ENCODE peak calls at places on chromosome 7, in five cellular contexts. J is Peyer's patch, N is adrenal gland, I is K562, E is HCT116. L is an unnamed sample.

GRCh38 chr7:22651036-22651435 is 76.0 kb upstream of the IL6 start:
- DNase-seq in N (no peak), I (no peak), E (no peak), J (no peak), L (no peak)

GRCh38 chr7:112176693-112177415 is 29.3 kb downstream of the DOCK4 start:
- DNase-seq in I (no peak), J (no peak), E (no peak), N (no peak), L (no peak)

GRCh38 chr7:24378871-24379608 is 95.0 kb downstream of the NPY start:
- DNase-seq in E (peak; percentile 41), N (no peak), J (no peak), I (no peak), L (no peak)

GRCh38 chr7:134690614-134691504 is 44.2 kb downstream of the BPGM start:
- DNase-seq in E (no peak), J (no peak), I (no peak), N (no peak), L (no peak)

GRCh38 chr7:111990597-111990996 is 215.6 kb downstream of the DOCK4 start:
- DNase-seq in J (no peak), N (no peak), I (no peak), E (no peak), L (no peak)

GRCh38 chr7:83355143-83355542 is 192.5 kb upstream of the PCLO start:
- DNase-seq in N (no peak), I (no peak), J (no peak), E (no peak), L (no peak)

GRCh38 chr7:116997972-116998371 is 44.7 kb downstream of the ST7 start:
- DNase-seq in I (no peak), E (no peak), N (no peak), J (no peak), L (no peak)

GRCh38 chr7:110090113-110090820 is 1000.7 kb upstream of the LRRN3 start:
- DNase-seq in J (no peak), I (no peak), N (no peak), E (peak; percentile 38), L (no peak)

GRCh38 chr7:42928754-42929153 is 3.2 kb downstream of the PSMA2 start:
- DNase-seq in J (no peak), E (no peak), I (no peak), N (no peak), L (no peak)

GRCh38 chr7:43768201-43768893 is 9.9 kb downstream of the BLVRA start:
- DNase-seq in I (no peak), E (no peak), N (peak; percentile 30), J (no peak), L (no peak)

GRCh38 chr7:69365588-69366241 is 232.6 kb upstream of the AUTS2 start:
- DNase-seq in I (no peak), N (no peak), E (no peak), J (no peak), L (no peak)

GRCh38 chr7:16891338-16891737 is 9.6 kb upstream of the AGR3 start:
- DNase-seq in I (no peak), J (no peak), N (no peak), E (peak; percentile 7), L (no peak)

GRCh38 chr7:66905243-66905642 is 15.8 kb upstream of the TMEM248 start:
- DNase-seq in J (no peak), E (no peak), I (no peak), N (no peak), L (no peak)

GRCh38 chr7:108839091-108839490 is 269.4 kb downstream of the DNAJB9 start:
- DNase-seq in I (no peak), E (no peak), J (no peak), N (no peak), L (no peak)

GRCh38 chr7:137395425-137395824 is 51.9 kb upstream of the PTN start:
- DNase-seq in N (no peak), I (no peak), E (no peak), J (no peak), L (no peak)

GRCh38 chr7:127536426-127537152 is 48.8 kb downstream of the GCC1 start:
- DNase-seq in E (no peak), J (no peak), I (no peak), N (no peak), L (no peak)
- H3K4me3 ChIP-seq in E (no peak overlapping the region), J (no peak overlapping the region), I (no peak overlapping the region), N (no peak overlapping the region), L (no peak overlapping the region)

GRCh38 chr7:131236318-131236672 is 91.4 kb upstream of the MKLN1 start:
- DNase-seq in I (no peak), N (peak; percentile 25), J (no peak), E (no peak), L (no peak)

GRCh38 chr7:131234719-131235488 is 92.8 kb upstream of the MKLN1 start:
- DNase-seq in I (no peak), J (no peak), E (no peak), N (peak; percentile 45), L (no peak)

GRCh38 chr7:131241381-131241780 is 86.3 kb upstream of the MKLN1 start:
- DNase-seq in N (no peak), J (no peak), E (no peak), I (no peak), L (no peak)

GRCh38 chr7:131235489-131236317 is 92.0 kb upstream of the MKLN1 start:
- DNase-seq in J (no peak), E (peak; percentile 74), N (peak; percentile 87), I (no peak), L (no peak)

DNA sequence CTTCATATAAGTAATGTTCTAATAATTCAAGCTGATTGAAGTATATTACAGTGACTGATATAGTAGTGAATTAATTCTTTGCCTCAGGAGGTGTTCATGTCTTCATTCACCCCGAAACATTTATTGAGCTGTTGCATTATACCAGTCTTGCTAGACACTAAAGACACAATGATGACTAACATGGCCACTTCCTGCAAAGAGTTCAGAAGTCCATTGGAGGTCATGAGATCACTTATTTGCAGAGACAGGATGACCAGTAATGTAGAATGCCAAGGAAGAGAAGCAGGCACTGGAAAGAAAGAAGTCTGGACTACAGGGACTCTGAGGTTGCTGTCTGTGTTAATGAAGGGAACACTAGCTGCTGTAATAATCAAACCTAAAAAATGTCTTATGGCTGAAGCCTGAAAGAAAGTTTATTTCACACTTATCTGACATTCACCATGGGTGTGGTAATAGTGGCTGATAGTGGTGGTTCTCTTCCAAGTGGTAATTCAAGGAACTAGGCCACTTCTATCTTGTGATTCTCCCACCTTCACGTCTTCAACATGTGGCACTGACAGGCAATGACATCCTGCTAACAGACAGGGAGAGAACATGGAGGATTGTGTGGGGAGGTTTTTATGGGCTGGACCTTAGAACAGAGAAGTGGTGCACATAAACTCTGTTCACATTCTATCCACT is 89.3 kb upstream of the MKLN1 start:
- DNase-seq in E (no peak), I (no peak), J (no peak), N (peak; percentile 29), L (no peak)
- TF ChIP-seq CTCF in E (no peak), I (no peak), J (no peak), N (no peak), L (no peak)

DNA sequence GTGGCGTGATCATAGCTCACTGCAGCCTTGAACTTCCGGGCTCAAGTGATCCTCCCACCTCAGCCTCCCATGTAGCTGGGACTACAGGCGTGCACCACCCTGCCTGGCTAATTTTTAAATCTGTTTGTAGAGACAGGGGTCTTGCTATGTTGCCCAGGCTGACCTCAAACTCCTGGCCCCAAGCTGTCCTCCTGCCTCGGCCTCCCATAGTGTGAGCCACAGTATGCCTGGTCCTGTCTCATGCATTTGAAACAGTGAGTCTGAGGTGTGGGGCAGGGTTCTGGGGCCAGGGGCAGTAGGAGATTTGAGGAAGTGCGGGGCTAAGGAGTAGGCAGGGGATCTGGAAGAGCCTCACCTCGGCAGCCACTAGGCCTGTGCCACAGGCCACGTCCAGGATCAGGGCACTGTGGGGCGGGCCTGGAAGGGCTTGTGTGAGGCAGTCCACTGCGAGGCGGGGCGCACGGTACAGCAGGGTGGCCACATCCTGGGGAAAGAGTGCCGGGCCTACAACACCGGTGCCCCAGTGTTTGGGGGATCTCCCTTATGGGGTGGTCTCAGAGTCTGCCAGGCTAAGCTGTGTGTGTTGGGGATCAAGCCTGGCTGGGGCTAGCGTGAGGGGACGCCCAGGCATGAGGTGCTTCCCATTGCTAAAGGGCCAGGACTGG is 1.5 kb downstream of the METTL27 start:
- DNase-seq in N (no peak), J (no peak), E (no peak), I (no peak), L (no peak)
- TF ChIP-seq POLR2A in N (no peak), J (no peak), E (no peak), I (no peak), L (no peak)

GRCh38 chr7:3300651-3301471 is at the start of gene SDK1:
- DNase-seq in E (peak; percentile 71), J (peak; percentile 92), I (peak; percentile 86), N (peak; percentile 94), L (peak; percentile 83)

GRCh38 chr7:3301472-3301778 is 373 bp downstream of the SDK1 start:
- DNase-seq in N (no peak), J (no peak), E (no peak), I (no peak), L (no peak)

GRCh38 chr7:3302681-3303320 is 1.7 kb downstream of the SDK1 start:
- DNase-seq in I (no peak), N (no peak), E (no peak), J (no peak), L (no peak)

GRCh38 chr7:3300221-3300650 is 816 bp upstream of the SDK1 start:
- DNase-seq in I (no peak), E (no peak), N (peak; percentile 62), J (no peak), L (no peak)

GRCh38 chr7:3301831-3302618 is 973 bp downstream of the SDK1 start:
- DNase-seq in N (no peak), I (no peak), J (no peak), E (no peak), L (peak; percentile 87)
- H3K4me3 ChIP-seq in N (no peak overlapping the region), I (no peak overlapping the region), J (peak overlapping the region; percentile 55), E (no peak overlapping the region), L (peak overlapping the region; percentile 34)

DNA sequence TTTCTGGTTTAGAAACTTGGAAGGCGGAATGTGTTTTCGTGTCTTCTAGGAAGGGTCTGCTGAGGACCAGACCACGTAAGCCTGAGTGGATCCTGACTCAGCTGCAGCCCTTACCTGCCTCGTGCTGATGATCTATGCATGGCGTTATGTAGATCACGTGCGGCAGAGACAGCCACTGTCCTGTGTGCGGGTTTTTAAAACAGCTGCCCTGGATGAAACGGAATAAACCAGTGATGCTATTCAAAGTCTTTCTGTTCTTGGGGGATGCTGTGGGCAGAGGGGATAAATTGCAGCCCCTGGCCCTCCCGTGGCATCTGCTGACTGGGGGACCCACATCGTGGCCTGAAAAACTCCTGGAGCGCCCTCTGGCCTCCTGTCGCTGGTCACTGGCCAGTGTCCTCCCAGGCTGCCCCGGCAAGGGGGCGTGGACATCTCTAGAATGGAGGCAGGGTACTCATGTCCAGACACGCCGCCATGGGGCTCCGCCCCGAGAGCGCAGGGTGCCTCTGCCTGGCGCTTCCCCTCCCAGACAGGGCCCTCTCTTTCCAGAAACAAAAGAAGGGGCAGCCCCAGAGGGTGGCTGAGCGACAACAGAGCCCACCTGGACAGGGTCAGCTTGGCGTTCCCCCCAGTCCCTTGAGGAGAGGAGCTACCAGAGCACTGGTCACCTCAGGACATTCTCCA is 13.2 kb downstream of the ALKBH4 start:
- DNase-seq in I (peak; percentile 86), J (no peak), N (no peak), E (no peak), L (no peak)
- TF ChIP-seq CTCF in I (peak; percentile 70), J (no peak), N (no peak), E (no peak), L (no peak)

L was measured in lower leg skin.